ENCODE peak calls at places on chromosomes 4 and X, in ten cellular contexts. M, I, O, R, G, A, W, S, Z and B are unnamed samples.

GRCh38 chrX:154008521-154008920 is 11.2 kb downstream of the IRAK1 start:
- DNase-seq in A (no peak), R (no peak), S (no peak), G (no peak), I (no peak), Z (no peak), W (no peak), O (no peak), M (no peak), B (no peak)

GRCh38 chr4:54228064-54228527 is 997 bp upstream of the PDGFRA start:
- DNase-seq in A (no peak), M (peak; percentile 81), R (peak; percentile 59), S (peak; percentile 65), G (peak; percentile 83), W (peak; percentile 83), I (peak; percentile 92), Z (no peak), O (peak; percentile 80), B (no peak)

GRCh38 chr4:61583696-61584095 is 383.6 kb downstream of the ADGRL3 start:
- DNase-seq in G (no peak), S (peak; percentile 81), W (peak; percentile 92), A (no peak), I (no peak), R (no peak), M (no peak), O (no peak), Z (no peak), B (no peak)

GRCh38 chrX:97672608-97673007 is 788.9 kb downstream of the RPA4 start:
- DNase-seq in A (no peak), W (no peak), R (no peak), Z (no peak), M (no peak), G (no peak), I (no peak), S (no peak), O (no peak), B (no peak)

GRCh38 chr4:164937576-164938270 is 39.7 kb downstream of the TRIM61 start:
- DNase-seq in Z (no peak), R (no peak), G (no peak), I (peak; percentile 60), W (no peak), A (peak; percentile 23), O (no peak), M (no peak), S (no peak), B (no peak)

GRCh38 chrX:73267979-73268378 is 53.3 kb upstream of the NAP1L2 start:
- DNase-seq in R (no peak), M (no peak), O (no peak), S (no peak), I (no peak), W (no peak), Z (no peak), A (no peak), G (no peak), B (no peak)

GRCh38 chrX:65720580-65720979 is 53.1 kb downstream of the MSN start:
- DNase-seq in Z (no peak), M (no peak), R (no peak), A (no peak), S (no peak), I (no peak), G (no peak), O (no peak), W (no peak), B (no peak)

GRCh38 chrX:135481696-135482179 is 38.7 kb upstream of the INTS6L start:
- DNase-seq in Z (no peak), G (no peak), I (no peak), O (no peak), R (no peak), A (no peak), W (peak; percentile 1), S (no peak), M (no peak), B (no peak)

GRCh38 chr4:91764085-91764484 is 539.7 kb upstream of the GRID2 start:
- DNase-seq in I (no peak), M (no peak), O (no peak), R (no peak), G (no peak), Z (no peak), W (no peak), A (no peak), S (no peak), B (no peak)

GRCh38 chr4:173807347-173807746 is 277.3 kb upstream of the HAND2 start:
- DNase-seq in G (no peak), A (no peak), M (no peak), Z (no peak), S (no peak), O (no peak), R (peak; percentile 21), I (no peak), W (no peak), B (no peak)

GRCh38 chrX:97685753-97686152 is 802.0 kb downstream of the RPA4 start:
- DNase-seq in O (no peak), I (peak; percentile 44), G (no peak), S (peak; percentile 12), M (no peak), R (no peak), A (peak; percentile 53), Z (no peak), W (peak; percentile 62), B (no peak)

GRCh38 chr4:40924096-40924792 is 174.5 kb downstream of the NSUN7 start:
- DNase-seq in A (peak; percentile 74), M (peak; percentile 40), I (peak; percentile 75), G (peak; percentile 77), R (peak; percentile 17), S (no peak), O (peak; percentile 86), Z (peak; percentile 16), W (peak; percentile 59), B (no peak)

GRCh38 chr4:146791439-146791838 is 152.7 kb downstream of the POU4F2 start:
- DNase-seq in W (no peak), O (no peak), Z (no peak), R (no peak), G (no peak), I (no peak), S (no peak), A (no peak), M (no peak), B (no peak)

GRCh38 chr4:95249402-95250043 is 299.2 kb downstream of the UNC5C start:
- DNase-seq in A (no peak), W (no peak), M (no peak), S (no peak), G (no peak), I (no peak), Z (no peak), R (no peak), O (no peak), B (no peak)

GRCh38 chrX:47171996-47172395 is 21.6 kb upstream of the UBA1 start:
- DNase-seq in A (no peak), R (no peak), I (no peak), O (peak; percentile 0), G (peak; percentile 19), W (no peak), S (no peak), M (no peak), Z (no peak), B (no peak)

GRCh38 chr4:102849579-102850104 is 19.1 kb upstream of the CISD2 start:
- DNase-seq in I (no peak), M (no peak), A (no peak), W (no peak), G (no peak), O (no peak), S (no peak), R (no peak), Z (no peak), B (no peak)

GRCh38 chr4:83454626-83455025 is 997 bp downstream of the HELQ start:
- DNase-seq in I (no peak), M (no peak), Z (no peak), S (peak; percentile 1), O (no peak), G (no peak), A (no peak), R (no peak), W (no peak), B (no peak)

GRCh38 chrX:71532078-71532752 is 689 bp upstream of the OGT start:
- DNase-seq in A (peak; percentile 45), M (no peak), I (no peak), S (peak; percentile 55), Z (peak; percentile 46), O (no peak), W (peak; percentile 58), R (no peak), G (no peak), B (no peak)

DNA sequence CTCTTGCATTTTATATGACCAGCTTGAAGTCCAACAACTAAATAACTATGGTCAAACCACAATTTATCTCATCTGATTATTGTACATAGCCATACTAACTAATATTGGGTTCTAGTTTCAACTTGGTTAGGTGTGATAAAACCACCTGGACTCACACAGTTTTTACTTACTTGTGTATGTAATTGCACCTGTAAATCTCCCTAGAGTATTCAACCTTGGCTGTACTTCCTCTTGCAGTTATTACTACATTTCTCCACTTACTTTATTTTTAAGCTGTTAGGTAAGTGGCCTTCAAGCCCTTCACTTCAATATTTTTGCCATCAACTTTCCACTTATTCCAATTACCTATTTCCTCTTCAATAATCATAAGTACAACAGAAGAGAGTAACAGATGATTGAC is 115.8 kb upstream of the ANKRD50 start:
- DNase-seq in S (no peak), Z (no peak), G (no peak), R (no peak), O (no peak), I (no peak), A (peak; percentile 3), M (no peak), W (no peak), B (no peak)
- H3K27ac ChIP-seq in S (no peak overlapping the region), Z (no peak overlapping the region), G (no peak overlapping the region), R (no peak overlapping the region), O (no peak overlapping the region), I (no peak overlapping the region), A (no peak overlapping the region), M (no peak overlapping the region), W (no peak overlapping the region), B (no peak overlapping the region)

DNA sequence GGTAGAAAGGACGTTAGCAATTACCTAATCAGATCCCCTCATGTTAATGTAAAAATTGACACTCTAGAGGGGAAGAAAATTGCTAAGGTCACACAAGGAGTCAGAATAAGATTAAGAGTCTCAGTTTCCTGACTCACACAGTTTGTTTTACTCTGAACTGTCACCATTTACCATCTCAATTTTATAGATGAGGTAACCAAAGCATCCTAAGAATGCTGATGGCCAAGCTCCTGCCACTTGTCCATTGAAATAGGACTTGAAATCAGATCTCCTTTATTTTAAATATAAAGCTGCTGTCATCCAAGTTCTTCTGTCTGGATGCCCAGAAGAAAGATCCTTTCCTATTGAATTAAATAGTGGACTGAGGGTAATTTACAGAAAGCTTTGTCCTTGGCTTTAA is 114.8 kb upstream of the VAMP7 start:
- DNase-seq in R (no peak), M (no peak), S (no peak), O (no peak), A (no peak), W (no peak), Z (no peak), G (no peak), I (no peak), B (no peak)
- H3K4me3 ChIP-seq in R (peak overlapping the region; percentile 67), M (no peak overlapping the region), S (no peak overlapping the region), O (no peak overlapping the region), A (no peak overlapping the region), W (no peak overlapping the region), Z (no peak overlapping the region), G (no peak overlapping the region), I (peak overlapping the region; percentile 61), B (peak overlapping the region; percentile 68)

GRCh38 chr4:64503945-64504675 is 94.9 kb upstream of the TECRL start:
- DNase-seq in M (no peak), A (no peak), Z (no peak), G (no peak), W (no peak), I (no peak), O (no peak), R (no peak), S (no peak), B (no peak)
- H3K4me1 ChIP-seq in M (no peaks in the 10 kb centered on the region), A (no peaks in the 10 kb centered on the region), Z (no peaks in the 10 kb centered on the region), G (no peaks in the 10 kb centered on the region), W (peaks cover 6% of the 10 kb centered on the region), I (no peaks in the 10 kb centered on the region), O (no peaks in the 10 kb centered on the region), R (no peaks in the 10 kb centered on the region), S (no peaks in the 10 kb centered on the region), B (no peaks in the 10 kb centered on the region)

GRCh38 chr4:26839016-26839415 is 21.6 kb upstream of the STIM2 start:
- DNase-seq in Z (no peak), W (no peak), I (no peak), G (no peak), R (no peak), S (no peak), O (no peak), A (no peak), M (no peak), B (no peak)
- H3K27ac ChIP-seq in Z (no peak overlapping the region), W (no peak overlapping the region), I (no peak overlapping the region), G (no peak overlapping the region), R (no peak overlapping the region), S (no peak overlapping the region), O (no peak overlapping the region), A (peak overlapping the region; percentile 42), M (no peak overlapping the region), B (no peak overlapping the region)